ENCODE peak calls at places on chromosomes 1 and 21, in nine cellular contexts. O is activated T-cell treated with anti-CD3 and anti-CD28 coated beads for 1 hour; I is natural killer cell treated with Interleukin-12 subunit alpha and Interleukin-12 subunit beta and Interleukin-15 and Interleukin-18, amount 100 ng/mL, for 72 hours; B is EH; W is GM04504; U is AG09309; E is GM23248; Q is AG10803; V is NCI-H187. K is an unnamed sample.

GRCh38 chr1:47439151-47440051 is 1.6 kb downstream of the FOXD2 start:
- DNase-seq in O (no peak), I (no peak), B (no peak), W (no peak), U (no peak), E (no peak), Q (no peak), V (no peak), K (no peak)

GRCh38 chr1:186900539-186901237 is 71.9 kb downstream of the PLA2G4A start:
- DNase-seq in O (no peak), I (no peak), B (no peak), W (no peak), U (no peak), E (no peak), Q (no peak), V (no peak), K (no peak)

GRCh38 chr1:90407737-90408136 is 309.4 kb downstream of the BARHL2 start:
- DNase-seq in O (no peak), I (no peak), B (no peak), W (no peak), U (no peak), E (no peak), Q (no peak), V (no peak), K (no peak)

GRCh38 chr1:18282851-18283600 is 175.4 kb downstream of the IGSF21 start:
- DNase-seq in O (no peak), I (no peak), B (no peak), W (no peak), U (no peak), E (no peak), Q (no peak), V (peak), K (no peak)

GRCh38 chr1:93448983-93449805 is 1.3 kb downstream of the FNBP1L start:
- DNase-seq in O (no peak), I (no peak), B (peak), W (no peak), U (no peak), E (peak), Q (peak), V (peak), K (peak)

GRCh38 chr1:115314765-115315164 is 23.3 kb downstream of the NGF start:
- DNase-seq in O (no peak), I (no peak), B (peak), W (no peak), U (no peak), E (peak), Q (peak), V (no peak), K (no peak)

GRCh38 chr21:34517039-34517438 is 5.0 kb upstream of the KCNE1 start:
- DNase-seq in O (no peak), I (no peak), B (no peak), W (no peak), U (no peak), E (no peak), Q (no peak), V (no peak), K (no peak)

GRCh38 chr1:26784023-26784871 is 3.5 kb upstream of the PIGV start:
- DNase-seq in O (no peak), I (no peak), B (peak), W (no peak), U (no peak), E (peak), Q (peak), V (no peak), K (peak)

GRCh38 chr1:113813218-113813617 is 942 bp upstream of the RSBN1 start:
- DNase-seq in O (no peak), I (no peak), B (no peak), W (no peak), U (no peak), E (no peak), Q (no peak), V (no peak), K (no peak)